ENCODE peak calls at places on chromosomes 16 and 17, in six cellular contexts. V, L, G, Z, X and B are unnamed samples.

GRCh38 chr16:89958068-89958467 is 9.5 kb downstream of the DEF8 start:
- DNase-seq in V (no peak), L (no peak), G (peak), Z (no peak), X (peak), B (peak)

GRCh38 chr16:12869681-12870427 is 31.5 kb upstream of the SHISA9 start:
- DNase-seq in V (no peak), L (no peak), G (no peak), Z (no peak), X (peak), B (no peak)

GRCh38 chr17:47882247-47882646 is 13.8 kb upstream of the SP2 start:
- DNase-seq in V (peak), L (no peak), G (no peak), Z (peak), X (no peak), B (no peak)

GRCh38 chr16:88560722-88561484 is 9.3 kb upstream of the ZC3H18 start:
- DNase-seq in V (peak), L (no peak), G (no peak), Z (no peak), X (peak), B (no peak)

GRCh38 chr16:1320658-1321240 is 11.3 kb downstream of the UBE2I start:
- DNase-seq in V (no peak), L (no peak), G (no peak), Z (no peak), X (no peak), B (no peak)

GRCh38 chr17:50708050-50709000 is 611 bp upstream of the ANKRD40 start:
- DNase-seq in V (peak), L (no peak), G (peak), Z (no peak), X (no peak), B (no peak)

GRCh38 chr17:73976676-73977521 is 226.6 kb upstream of the RPL38 start:
- DNase-seq in V (peak), L (no peak), G (no peak), Z (no peak), X (peak), B (no peak)

GRCh38 chr16:48126801-48127644 is 28.8 kb downstream of the ABCC12 start:
- DNase-seq in V (peak), L (no peak), G (no peak), Z (peak), X (no peak), B (no peak)

GRCh38 chr17:30427611-30428010 is 48.9 kb downstream of the CPD start:
- DNase-seq in V (no peak), L (no peak), G (no peak), Z (no peak), X (no peak), B (no peak)

GRCh38 chr17:34765291-34765690 is 185.9 kb downstream of the TMEM132E start:
- DNase-seq in V (no peak), L (no peak), G (no peak), Z (no peak), X (no peak), B (no peak)

GRCh38 chr16:50271148-50272041 is 5.0 kb downstream of the ADCY7 start:
- DNase-seq in V (no peak), L (no peak), G (no peak), Z (no peak), X (peak), B (no peak)

GRCh38 chr17:58391302-58391984 is 25.9 kb downstream of the RNF43 start:
- DNase-seq in V (peak), L (no peak), G (no peak), Z (no peak), X (peak), B (no peak)

GRCh38 chr17:74736423-74737298 is at the start of gene RAB37:
- DNase-seq in V (no peak), L (no peak), G (peak), Z (no peak), X (no peak), B (no peak)

GRCh38 chr17:6913608-6914443 is 82.0 kb upstream of the ALOX12 start:
- DNase-seq in V (peak), L (peak), G (peak), Z (peak), X (peak), B (peak)

GRCh38 chr17:19867094-19867653 is 562 bp downstream of the ULK2 start:
- DNase-seq in V (peak), L (no peak), G (peak), Z (peak), X (no peak), B (peak)

GRCh38 chr17:28972437-28972836 is 21.1 kb upstream of the PHF12 start:
- DNase-seq in V (no peak), L (no peak), G (no peak), Z (peak), X (no peak), B (no peak)

GRCh38 chr16:57472665-57473060 is 10.2 kb downstream of the POLR2C start:
- DNase-seq in V (no peak), L (no peak), G (no peak), Z (no peak), X (no peak), B (no peak)

GRCh38 chr16:84597518-84598390 is 20.1 kb downstream of the COTL1 start:
- DNase-seq in V (no peak), L (no peak), G (peak), Z (no peak), X (no peak), B (no peak)

GRCh38 chr17:6045621-6046357 is 24.4 kb upstream of the WSCD1 start:
- DNase-seq in V (no peak), L (no peak), G (no peak), Z (no peak), X (no peak), B (no peak)

GRCh38 chr17:14095202-14095601 is 25.9 kb downstream of the COX10 start:
- DNase-seq in V (no peak), L (no peak), G (no peak), Z (no peak), X (no peak), B (no peak)

GRCh38 chr17:29124931-29125270 is 55.3 kb downstream of the MYO18A start:
- DNase-seq in V (peak), L (no peak), G (no peak), Z (no peak), X (peak), B (no peak)

GRCh38 chr16:31453255-31454204 is 5.8 kb upstream of the ARMC5 start:
- DNase-seq in V (peak), L (no peak), G (no peak), Z (peak), X (peak), B (no peak)

GRCh38 chr17:8846768-8847211 is 20.7 kb downstream of the PIK3R6 start:
- DNase-seq in V (peak), L (no peak), G (no peak), Z (peak), X (peak), B (no peak)

GRCh38 chr16:6961704-6962103 is 370.9 kb upstream of the RBFOX1 start:
- DNase-seq in V (no peak), L (no peak), G (no peak), Z (no peak), X (no peak), B (no peak)

GRCh38 chr17:42276609-42277341 is 584 bp upstream of the STAT5B start:
- DNase-seq in V (peak), L (peak), G (peak), Z (peak), X (peak), B (peak)

GRCh38 chr17:74360993-74361612 is 565 bp downstream of the BTBD17 start:
- DNase-seq in V (no peak), L (no peak), G (no peak), Z (no peak), X (no peak), B (no peak)

GRCh38 chr17:22171631-22172030 is 479.3 kb downstream of the KCNJ18 start:
- DNase-seq in V (no peak), L (no peak), G (no peak), Z (no peak), X (no peak), B (no peak)

GRCh38 chr16:10871157-10871991 is 5.6 kb upstream of the CIITA start:
- DNase-seq in V (peak), L (no peak), G (peak), Z (peak), X (no peak), B (no peak)

GRCh38 chr17:42918902-42919521 is 18.4 kb downstream of the G6PC1 start:
- DNase-seq in V (no peak), L (no peak), G (no peak), Z (no peak), X (no peak), B (no peak)

GRCh38 chr17:5785867-5786509 is 201.7 kb upstream of the NLRP1 start:
- DNase-seq in V (peak), L (no peak), G (no peak), Z (peak), X (no peak), B (no peak)

GRCh38 chr17:7017827-7018200 is 5.0 kb upstream of the BCL6B start:
- DNase-seq in V (no peak), L (no peak), G (peak), Z (no peak), X (no peak), B (no peak)

GRCh38 chr16:85793662-85794298 is 5.6 kb downstream of the EMC8 start:
- DNase-seq in V (no peak), L (no peak), G (no peak), Z (no peak), X (no peak), B (no peak)

DNA sequence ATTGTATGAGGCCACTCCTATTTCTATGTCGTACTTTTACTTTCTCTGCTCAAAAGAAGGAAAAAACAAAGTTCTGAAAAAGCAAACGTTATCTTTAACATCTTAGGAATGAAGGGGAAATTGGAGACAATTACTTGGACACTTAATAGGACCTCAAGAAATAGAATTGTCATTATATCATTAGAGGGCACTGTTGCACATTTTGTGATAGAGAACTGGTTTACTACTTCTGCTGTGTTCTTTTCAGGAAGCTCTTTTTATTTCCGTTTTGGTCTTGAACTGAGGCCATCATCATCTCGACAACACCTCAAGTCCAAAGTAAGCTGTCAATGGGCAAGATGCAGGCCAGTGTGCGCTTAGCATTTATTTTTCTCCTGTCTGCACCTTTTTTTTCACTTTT is 14.6 kb downstream of the COG4 start:
- DNase-seq in V (peak), L (no peak), G (no peak), Z (no peak), X (no peak), B (no peak)
- TF ChIP-seq CTCF in V (no peak), L (no peak), G (peak), Z (peak), X (peak), B (no peak)

GRCh38 chr17:10628756-10629155 is 28.4 kb downstream of the MYH3 start:
- DNase-seq in V (no peak), L (no peak), G (no peak), Z (no peak), X (peak), B (no peak)
- TF ChIP-seq CTCF in V (peak), L (peak), G (no peak), Z (peak), X (peak), B (peak)

DNA sequence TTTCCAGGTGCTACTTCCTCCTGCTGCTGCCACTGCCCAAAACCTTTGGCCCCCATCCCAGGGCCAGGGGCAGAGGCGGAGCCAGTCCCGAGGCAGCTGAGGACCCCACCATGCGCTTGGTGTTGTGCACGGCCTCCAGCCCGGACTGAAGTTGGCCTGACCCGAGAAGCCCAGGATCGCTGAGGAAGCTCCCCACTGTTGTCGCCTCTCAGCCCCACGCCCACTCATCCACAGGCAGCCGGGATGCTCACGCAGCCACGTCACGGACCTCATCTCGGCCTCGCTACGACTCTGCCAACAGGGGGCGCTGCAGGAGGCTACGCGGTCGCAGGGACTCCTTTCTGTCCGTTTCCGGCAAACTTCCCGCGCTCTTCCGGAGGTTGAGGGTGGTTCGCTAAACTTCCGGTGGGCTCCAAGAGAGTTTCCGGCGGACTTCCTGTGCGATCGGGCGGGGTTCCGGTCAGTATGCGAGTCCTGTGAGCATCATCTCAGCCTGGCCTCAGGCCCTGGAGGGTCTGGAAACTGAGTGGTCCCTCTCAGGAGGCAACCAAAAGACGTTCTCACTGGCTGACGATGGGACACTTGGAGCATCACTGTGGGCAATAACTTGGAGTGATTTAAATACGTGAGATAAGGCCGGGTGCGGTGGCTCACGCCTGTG is 12.4 kb downstream of the ZG16B start:
- DNase-seq in V (peak), L (no peak), G (peak), Z (no peak), X (peak), B (peak)
- TF ChIP-seq CTCF in V (peak), L (peak), G (no peak), Z (peak), X (peak), B (peak)

GRCh38 chr17:17760872-17761550 is 75.8 kb downstream of the SREBF1 start:
- DNase-seq in V (no peak), L (no peak), G (no peak), Z (no peak), X (no peak), B (no peak)

GRCh38 chr17:17757391-17757791 is 76.1 kb downstream of the RAI1 start:
- DNase-seq in V (no peak), L (no peak), G (peak), Z (no peak), X (no peak), B (no peak)

GRCh38 chr17:17757944-17758343 is 76.7 kb downstream of the RAI1 start:
- DNase-seq in V (no peak), L (no peak), G (no peak), Z (no peak), X (no peak), B (no peak)

GRCh38 chr17:17758443-17758842 is 77.2 kb downstream of the RAI1 start:
- DNase-seq in V (no peak), L (no peak), G (no peak), Z (no peak), X (no peak), B (no peak)

DNA sequence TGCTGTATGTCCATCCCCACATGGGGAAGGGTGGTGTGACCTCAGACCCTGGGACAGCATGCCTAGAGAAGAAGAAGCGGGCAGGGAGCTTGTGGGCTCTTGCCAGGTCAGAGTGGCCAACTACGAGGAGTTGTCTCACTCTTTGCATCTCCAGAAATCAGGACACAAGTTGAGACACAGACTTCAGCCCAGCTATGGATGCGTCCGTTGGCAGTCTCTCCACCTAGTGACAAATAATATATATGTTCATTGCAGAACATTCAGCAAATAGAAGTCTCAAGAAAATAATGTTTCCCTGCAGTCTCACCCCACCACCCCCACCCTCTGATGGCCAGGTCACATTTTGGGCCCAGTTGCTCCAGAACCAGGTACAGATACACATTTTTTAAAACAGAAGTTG is 77.6 kb downstream of the SREBF1 start:
- DNase-seq in V (no peak), L (no peak), G (no peak), Z (no peak), X (no peak), B (no peak)
- TF ChIP-seq CTCF in V (no peak), L (no peak), G (no peak), Z (no peak), X (no peak), B (no peak)

DNA sequence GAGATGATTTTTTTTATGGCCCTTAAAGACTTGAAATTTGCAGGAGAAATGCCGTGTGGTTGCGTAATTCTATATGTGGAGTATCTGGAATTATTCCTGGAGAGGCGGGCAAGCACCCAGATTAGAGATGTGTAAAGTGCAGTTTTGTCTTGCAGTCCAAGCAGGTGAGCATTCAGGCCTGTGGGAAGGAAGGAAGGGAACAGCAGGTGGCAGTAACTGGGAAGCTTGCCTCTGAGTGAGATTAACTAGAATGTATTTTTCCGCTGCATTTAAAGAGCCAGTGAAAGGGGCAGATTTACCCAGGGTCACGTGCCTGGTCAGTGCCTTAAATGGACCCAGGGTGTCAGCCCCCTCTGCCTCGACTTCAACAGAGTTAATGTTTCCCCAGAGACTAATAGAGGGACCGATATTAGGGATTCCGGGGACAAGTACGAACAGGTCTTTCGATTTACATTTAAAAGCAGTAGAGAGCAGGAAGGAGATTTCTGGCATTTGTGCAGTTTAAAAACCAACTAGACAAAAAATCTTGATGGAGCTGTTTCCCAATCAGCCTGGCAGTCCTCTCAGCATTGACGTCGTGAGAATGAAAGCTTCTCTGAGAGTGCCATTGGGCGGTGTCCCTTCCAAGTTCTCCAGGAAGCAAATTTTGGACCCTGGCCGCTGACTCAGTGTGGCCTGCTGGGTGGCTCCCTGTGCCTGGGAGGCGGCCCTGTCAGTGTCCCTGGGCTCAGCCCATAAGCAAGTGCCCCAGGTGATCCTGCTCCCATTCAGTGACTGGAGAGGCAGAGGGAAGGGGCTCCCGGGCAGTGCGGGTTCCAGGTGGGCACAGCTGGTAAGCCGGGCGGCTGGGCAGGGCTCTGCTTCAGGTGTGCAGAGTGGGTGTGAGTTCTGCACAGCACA is 38.2 kb downstream of the KSR1 start:
- DNase-seq in V (peak), L (peak), G (no peak), Z (no peak), X (no peak), B (no peak)
- TF ChIP-seq CTCF in V (peak), L (peak), G (no peak), Z (peak), X (peak), B (peak)

GRCh38 chr16:14309001-14309886 is 238.1 kb downstream of the MRTFB start:
- DNase-seq in V (no peak), L (no peak), G (no peak), Z (peak), X (no peak), B (no peak)
- TF ChIP-seq CTCF in V (no peak), L (no peak), G (no peak), Z (peak), X (no peak), B (peak)